ENCODE peak calls at places on chromosomes 5 and 9, in six cellular contexts. One of them, this sample, is unnamed.

GRCh38 chr9:114775121-114775520 is 30.7 kb downstream of the TNFSF15 start:
- DNase-seq in lower lobe of right lung: no peak
- DNase-seq in astrocyte of the spinal cord: no peak
- DNase-seq in OCI-LY7: no peak
- DNase-seq in A549: no peak
- DNase-seq in breast epithelium: no peak
- DNase-seq in this sample: no peak

GRCh38 chr5:28374492-28374934 is 1336.1 kb upstream of the CDH9 start:
- DNase-seq in breast epithelium: no peak
- DNase-seq in OCI-LY7: no peak
- DNase-seq in lower lobe of right lung: peak; percentile 70
- DNase-seq in astrocyte of the spinal cord: peak; percentile 41
- DNase-seq in A549: peak; percentile 89
- DNase-seq in this sample: no peak

GRCh38 chr9:105679406-105680022 is 14.8 kb upstream of the TMEM38B start:
- DNase-seq in A549: peak; percentile 13
- DNase-seq in astrocyte of the spinal cord: no peak
- DNase-seq in breast epithelium: no peak
- DNase-seq in lower lobe of right lung: no peak
- DNase-seq in OCI-LY7: no peak
- DNase-seq in this sample: no peak

GRCh38 chr9:34413229-34413852 is 36.6 kb upstream of the MYORG start:
- DNase-seq in OCI-LY7: peak; percentile 42
- DNase-seq in A549: peak; percentile 27
- DNase-seq in breast epithelium: no peak
- DNase-seq in astrocyte of the spinal cord: peak; percentile 36
- DNase-seq in lower lobe of right lung: no peak
- DNase-seq in this sample: peak; percentile 58

GRCh38 chr9:34380511-34381315 is 4.0 kb upstream of the MYORG start:
- DNase-seq in breast epithelium: no peak
- DNase-seq in astrocyte of the spinal cord: peak; percentile 63
- DNase-seq in A549: peak; percentile 66
- DNase-seq in lower lobe of right lung: peak; percentile 87
- DNase-seq in OCI-LY7: peak; percentile 87
- DNase-seq in this sample: peak; percentile 21

GRCh38 chr5:171927345-171927941 is 79.0 kb downstream of the FBXW11 start:
- DNase-seq in A549: no peak
- DNase-seq in breast epithelium: no peak
- DNase-seq in astrocyte of the spinal cord: peak; percentile 14
- DNase-seq in OCI-LY7: peak; percentile 12
- DNase-seq in lower lobe of right lung: no peak
- DNase-seq in this sample: no peak

GRCh38 chr5:14184725-14185124 is 41.6 kb downstream of the TRIO start:
- DNase-seq in lower lobe of right lung: no peak
- DNase-seq in A549: no peak
- DNase-seq in OCI-LY7: no peak
- DNase-seq in breast epithelium: no peak
- DNase-seq in astrocyte of the spinal cord: peak; percentile 65
- DNase-seq in this sample: no peak

GRCh38 chr5:135203593-135204036 is 169.6 kb upstream of the PITX1 start:
- DNase-seq in lower lobe of right lung: no peak
- DNase-seq in OCI-LY7: peak; percentile 41
- DNase-seq in A549: peak; percentile 48
- DNase-seq in breast epithelium: no peak
- DNase-seq in astrocyte of the spinal cord: peak; percentile 38
- DNase-seq in this sample: no peak

GRCh38 chr5:657570-657969 is 35.6 kb downstream of the TPPP start:
- DNase-seq in A549: no peak
- DNase-seq in lower lobe of right lung: peak; percentile 34
- DNase-seq in breast epithelium: no peak
- DNase-seq in astrocyte of the spinal cord: peak; percentile 93
- DNase-seq in OCI-LY7: no peak
- DNase-seq in this sample: no peak

GRCh38 chr9:83964973-83965349 is 15.1 kb downstream of the HNRNPK start:
- DNase-seq in breast epithelium: no peak
- DNase-seq in lower lobe of right lung: no peak
- DNase-seq in astrocyte of the spinal cord: no peak
- DNase-seq in OCI-LY7: no peak
- DNase-seq in A549: no peak
- DNase-seq in this sample: no peak

GRCh38 chr9:2260401-2261306 is 245.5 kb downstream of the SMARCA2 start:
- DNase-seq in lower lobe of right lung: no peak
- DNase-seq in breast epithelium: no peak
- DNase-seq in OCI-LY7: no peak
- DNase-seq in A549: peak; percentile 24
- DNase-seq in astrocyte of the spinal cord: peak; percentile 56
- DNase-seq in this sample: no peak

GRCh38 chr9:19074836-19075235 is 25.6 kb downstream of the RRAGA start:
- DNase-seq in breast epithelium: no peak
- DNase-seq in OCI-LY7: no peak
- DNase-seq in A549: no peak
- DNase-seq in astrocyte of the spinal cord: no peak
- DNase-seq in lower lobe of right lung: no peak
- DNase-seq in this sample: no peak

GRCh38 chr5:177469061-177469628 is 4.3 kb downstream of the DBN1 start:
- DNase-seq in A549: no peak
- DNase-seq in astrocyte of the spinal cord: peak; percentile 29
- DNase-seq in breast epithelium: no peak
- DNase-seq in lower lobe of right lung: no peak
- DNase-seq in OCI-LY7: no peak
- DNase-seq in this sample: no peak

GRCh38 chr5:96081276-96081858 is 119.7 kb upstream of the ELL2 start:
- DNase-seq in breast epithelium: no peak
- DNase-seq in lower lobe of right lung: no peak
- DNase-seq in OCI-LY7: no peak
- DNase-seq in A549: no peak
- DNase-seq in astrocyte of the spinal cord: no peak
- DNase-seq in this sample: no peak

GRCh38 chr5:172881691-172882370 is 47.8 kb downstream of the ERGIC1 start:
- DNase-seq in lower lobe of right lung: peak; percentile 79
- DNase-seq in breast epithelium: no peak
- DNase-seq in OCI-LY7: no peak
- DNase-seq in A549: no peak
- DNase-seq in astrocyte of the spinal cord: peak; percentile 72
- DNase-seq in this sample: no peak

GRCh38 chr5:135435467-135436330 is 11.4 kb downstream of the DCANP1 start:
- DNase-seq in lower lobe of right lung: no peak
- DNase-seq in A549: no peak
- DNase-seq in astrocyte of the spinal cord: no peak
- DNase-seq in breast epithelium: no peak
- DNase-seq in OCI-LY7: no peak
- DNase-seq in this sample: no peak

GRCh38 chr9:842918-843468 is 1.5 kb downstream of the DMRT1 start:
- DNase-seq in breast epithelium: no peak
- DNase-seq in lower lobe of right lung: no peak
- DNase-seq in A549: no peak
- DNase-seq in OCI-LY7: no peak
- DNase-seq in astrocyte of the spinal cord: no peak
- DNase-seq in this sample: no peak

GRCh38 chr5:120615967-120616645 is 152.0 kb downstream of the PRR16 start:
- DNase-seq in astrocyte of the spinal cord: peak; percentile 88
- DNase-seq in OCI-LY7: no peak
- DNase-seq in breast epithelium: no peak
- DNase-seq in lower lobe of right lung: no peak
- DNase-seq in A549: peak; percentile 11
- DNase-seq in this sample: no peak

GRCh38 chr5:79513519-79514390 is at the start of gene HOMER1:
- DNase-seq in lower lobe of right lung: peak; percentile 83
- DNase-seq in OCI-LY7: peak; percentile 83
- DNase-seq in A549: peak; percentile 78
- DNase-seq in astrocyte of the spinal cord: peak; percentile 81
- DNase-seq in breast epithelium: peak; percentile 63
- DNase-seq in this sample: no peak

GRCh38 chr5:66982514-66982913 is 214.1 kb downstream of the CD180 start:
- DNase-seq in OCI-LY7: no peak
- DNase-seq in lower lobe of right lung: no peak
- DNase-seq in A549: no peak
- DNase-seq in astrocyte of the spinal cord: no peak
- DNase-seq in breast epithelium: no peak
- DNase-seq in this sample: no peak

GRCh38 chr9:98374385-98375051 is 119.1 kb upstream of the TBC1D2 start:
- DNase-seq in A549: peak; percentile 84
- DNase-seq in OCI-LY7: no peak
- DNase-seq in breast epithelium: no peak
- DNase-seq in lower lobe of right lung: no peak
- DNase-seq in astrocyte of the spinal cord: peak; percentile 72
- DNase-seq in this sample: peak; percentile 7

GRCh38 chr9:87711857-87712800 is 13.8 kb upstream of the CTSL start:
- DNase-seq in lower lobe of right lung: no peak
- DNase-seq in breast epithelium: no peak
- DNase-seq in astrocyte of the spinal cord: peak; percentile 29
- DNase-seq in A549: peak; percentile 81
- DNase-seq in OCI-LY7: no peak
- DNase-seq in this sample: peak; percentile 83

GRCh38 chr5:151491059-151491458 is 43.7 kb downstream of the SLC36A1 start:
- DNase-seq in astrocyte of the spinal cord: no peak
- DNase-seq in breast epithelium: no peak
- DNase-seq in lower lobe of right lung: no peak
- DNase-seq in A549: no peak
- DNase-seq in OCI-LY7: no peak
- DNase-seq in this sample: no peak

GRCh38 chr9:123590499-123590898 is 234.5 kb downstream of the CRB2 start:
- DNase-seq in breast epithelium: no peak
- DNase-seq in astrocyte of the spinal cord: no peak
- DNase-seq in lower lobe of right lung: no peak
- DNase-seq in OCI-LY7: no peak
- DNase-seq in A549: no peak
- DNase-seq in this sample: no peak

GRCh38 chr5:177477701-177478477 is 4.5 kb upstream of the DBN1 start:
- DNase-seq in astrocyte of the spinal cord: peak; percentile 31
- DNase-seq in OCI-LY7: no peak
- DNase-seq in lower lobe of right lung: no peak
- DNase-seq in A549: no peak
- DNase-seq in breast epithelium: no peak
- DNase-seq in this sample: no peak

GRCh38 chr9:71830131-71830530 is 61.8 kb upstream of the CEMIP2 start:
- DNase-seq in astrocyte of the spinal cord: no peak
- DNase-seq in lower lobe of right lung: no peak
- DNase-seq in A549: no peak
- DNase-seq in OCI-LY7: no peak
- DNase-seq in breast epithelium: no peak
- DNase-seq in this sample: no peak

GRCh38 chr5:90135979-90136378 is 273.6 kb downstream of the CETN3 start:
- DNase-seq in A549: peak; percentile 16
- DNase-seq in OCI-LY7: peak; percentile 1
- DNase-seq in lower lobe of right lung: no peak
- DNase-seq in astrocyte of the spinal cord: no peak
- DNase-seq in breast epithelium: no peak
- DNase-seq in this sample: no peak
- TF ChIP-seq CTCF in A549: no peak
- TF ChIP-seq CTCF in OCI-LY7: peak; percentile 45
- TF ChIP-seq CTCF in lower lobe of right lung: no peak
- TF ChIP-seq CTCF in astrocyte of the spinal cord: no peak
- TF ChIP-seq CTCF in breast epithelium: no peak
- TF ChIP-seq CTCF in this sample: peak; percentile 13

GRCh38 chr9:89010526-89011089 is 19.3 kb downstream of the S1PR3 start:
- DNase-seq in astrocyte of the spinal cord: no peak
- DNase-seq in breast epithelium: no peak
- DNase-seq in OCI-LY7: no peak
- DNase-seq in lower lobe of right lung: no peak
- DNase-seq in A549: no peak
- DNase-seq in this sample: no peak
- H3K4me3 ChIP-seq in astrocyte of the spinal cord: no peak overlapping the region
- H3K4me3 ChIP-seq in breast epithelium: no peak overlapping the region
- H3K4me3 ChIP-seq in OCI-LY7: no peak overlapping the region
- H3K4me3 ChIP-seq in lower lobe of right lung: no peak overlapping the region
- H3K4me3 ChIP-seq in A549: no peak overlapping the region
- H3K4me3 ChIP-seq in this sample: no peak overlapping the region

GRCh38 chr5:140546851-140547507 is 483 bp upstream of the EIF4EBP3 start:
- DNase-seq in A549: no peak
- DNase-seq in OCI-LY7: no peak
- DNase-seq in breast epithelium: no peak
- DNase-seq in lower lobe of right lung: no peak
- DNase-seq in astrocyte of the spinal cord: no peak
- DNase-seq in this sample: no peak
- TF ChIP-seq CTCF in A549: no peak
- TF ChIP-seq CTCF in OCI-LY7: no peak
- TF ChIP-seq CTCF in breast epithelium: no peak
- TF ChIP-seq CTCF in lower lobe of right lung: no peak
- TF ChIP-seq CTCF in astrocyte of the spinal cord: no peak
- TF ChIP-seq CTCF in this sample: no peak

DNA sequence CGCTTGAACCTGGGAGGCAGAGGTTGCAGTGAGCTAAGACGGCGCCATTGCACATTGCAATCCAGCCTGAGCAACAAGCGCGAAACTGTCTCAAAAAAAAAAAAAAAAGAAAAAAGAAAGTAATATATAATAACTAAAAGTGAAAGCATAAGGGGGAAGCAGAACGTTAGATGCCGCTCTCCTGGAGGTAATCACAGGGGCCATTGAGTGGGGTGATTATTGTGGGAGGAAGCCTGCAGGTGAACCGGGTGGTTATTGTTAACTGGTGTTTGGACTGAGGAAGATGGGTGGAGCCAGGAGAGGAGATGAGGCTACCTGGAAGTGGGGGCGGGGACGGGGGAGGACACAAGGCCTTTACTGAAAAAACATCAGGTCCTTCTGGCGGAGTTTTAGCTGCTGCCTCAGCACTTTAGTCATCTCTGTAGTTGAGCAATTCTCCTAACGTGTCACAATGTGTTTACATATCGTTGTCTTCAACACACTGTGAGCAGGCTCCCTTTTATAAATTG is 5.3 kb upstream of the TJP2 start:
- DNase-seq in breast epithelium: peak; percentile 47
- DNase-seq in lower lobe of right lung: no peak
- DNase-seq in OCI-LY7: peak; percentile 14
- DNase-seq in A549: no peak
- DNase-seq in astrocyte of the spinal cord: no peak
- DNase-seq in this sample: no peak
- H3K4me3 ChIP-seq in breast epithelium: no peak overlapping the region
- H3K4me3 ChIP-seq in lower lobe of right lung: peak overlapping the region; percentile 20
- H3K4me3 ChIP-seq in OCI-LY7: no peak overlapping the region
- H3K4me3 ChIP-seq in A549: no peak overlapping the region
- H3K4me3 ChIP-seq in astrocyte of the spinal cord: no peak overlapping the region
- H3K4me3 ChIP-seq in this sample: no peak overlapping the region

This sample was measured in HFF-Myc.